ENCODE peak calls at places on chromosomes 3 and 15, in six cellular contexts. I is endothelial cell, D is cardiac fibroblast, Q is iPS-NIHi11, T is posterior cingulate gyrus, G is H9. K is an unnamed sample.

GRCh38 chr3:139285691-139286090 is 58.1 kb upstream of the MRPS22 start:
- DNase-seq in I (no peak), D (no peak), Q (no peak), T (no peak), G (no peak), K (no peak)

GRCh38 chr3:72724070-72724469 is 124.2 kb downstream of the SHQ1 start:
- DNase-seq in T (no peak), I (no peak), Q (no peak), D (no peak), G (no peak), K (no peak)

GRCh38 chr3:55156851-55157650 is 229.2 kb upstream of the LRTM1 start:
- DNase-seq in I (no peak), T (no peak), G (no peak), Q (no peak), D (peak), K (no peak)

GRCh38 chr3:174126990-174127758 is 729.6 kb downstream of the NLGN1 start:
- DNase-seq in I (no peak), T (no peak), D (peak), Q (no peak), G (no peak), K (no peak)

GRCh38 chr15:65532738-65533051 is 2.4 kb downstream of the HACD3 start:
- DNase-seq in I (no peak), Q (no peak), D (peak), G (no peak), T (no peak), K (no peak)

GRCh38 chr3:159077860-159078259 is 276.0 kb downstream of the MFSD1 start:
- DNase-seq in Q (no peak), G (no peak), I (no peak), D (peak), T (no peak), K (no peak)

GRCh38 chr3:41716391-41716910 is 245.5 kb downstream of the ULK4 start:
- DNase-seq in I (no peak), D (peak), G (no peak), Q (no peak), T (no peak), K (no peak)

GRCh38 chr15:70703066-70703465 is 60.3 kb downstream of the UACA start:
- DNase-seq in I (no peak), G (no peak), D (no peak), T (no peak), Q (no peak), K (no peak)

GRCh38 chr3:88957751-88958452 is 149.5 kb upstream of the EPHA3 start:
- DNase-seq in G (no peak), D (peak), I (no peak), Q (no peak), T (no peak), K (no peak)

GRCh38 chr3:123694377-123695147 is 109.7 kb upstream of the HACD2 start:
- DNase-seq in T (no peak), D (peak), Q (no peak), G (no peak), I (no peak), K (no peak)

GRCh38 chr3:132690040-132690439 is 29.9 kb downstream of the UBA5 start:
- DNase-seq in G (no peak), D (no peak), Q (no peak), I (no peak), T (no peak), K (no peak)

GRCh38 chr3:182258538-182259177 is 534.6 kb upstream of the ATP11B start:
- DNase-seq in G (no peak), I (no peak), D (peak), T (no peak), Q (peak), K (peak)

GRCh38 chr15:61216519-61216918 is 12.6 kb downstream of the RORA start:
- DNase-seq in G (peak), D (no peak), T (no peak), Q (peak), I (no peak), K (no peak)

GRCh38 chr3:142857056-142857455 is 31.8 kb downstream of the PCOLCE2 start:
- DNase-seq in Q (peak), I (peak), T (peak), G (peak), D (no peak), K (peak)

GRCh38 chr3:188900421-188900941 is 271.3 kb upstream of the TPRG1 start:
- DNase-seq in D (peak), I (no peak), Q (no peak), T (no peak), G (no peak), K (no peak)

GRCh38 chr15:70575251-70576227 is 187.8 kb downstream of the UACA start:
- DNase-seq in D (no peak), T (no peak), I (no peak), Q (no peak), G (no peak), K (peak)

GRCh38 chr3:135141092-135141491 is 346.0 kb downstream of the EPHB1 start:
- DNase-seq in G (no peak), Q (no peak), T (no peak), D (no peak), I (no peak), K (no peak)

GRCh38 chr3:168094580-168094876 is 1.2 kb downstream of the GOLIM4 start:
- DNase-seq in I (no peak), T (peak), G (no peak), D (no peak), Q (peak), K (no peak)

GRCh38 chr3:157913751-157914150 is 192.5 kb downstream of the SHOX2 start:
- DNase-seq in I (no peak), T (no peak), G (no peak), Q (no peak), D (peak), K (no peak)

GRCh38 chr3:98777286-98777685 is 14.1 kb downstream of the ST3GAL6 start:
- DNase-seq in G (no peak), D (no peak), I (no peak), T (no peak), Q (no peak), K (no peak)

GRCh38 chr3:190122198-190122771 is 1.6 kb upstream of the P3H2 start:
- DNase-seq in Q (no peak), G (no peak), D (peak), T (no peak), I (no peak), K (no peak)

GRCh38 chr3:17088017-17088416 is 203.3 kb downstream of the PLCL2 start:
- DNase-seq in I (no peak), T (peak), G (no peak), Q (peak), D (no peak), K (no peak)

GRCh38 chr3:124873241-124873640 is 13.9 kb downstream of the ITGB5 start:
- DNase-seq in T (no peak), I (no peak), D (no peak), Q (no peak), G (no peak), K (no peak)

GRCh38 chr3:134755821-134756220 is 39.2 kb upstream of the EPHB1 start:
- DNase-seq in G (no peak), I (no peak), Q (no peak), T (no peak), D (no peak), K (no peak)

GRCh38 chr15:93037341-93038063 is 51.5 kb downstream of the RGMA start:
- DNase-seq in G (no peak), Q (no peak), I (no peak), D (peak), T (no peak), K (no peak)

GRCh38 chr3:2352134-2352762 is 253.6 kb downstream of the CNTN4 start:
- DNase-seq in I (no peak), G (no peak), Q (no peak), D (no peak), T (peak), K (no peak)

GRCh38 chr3:23648326-23648964 is 157.3 kb upstream of the UBE2E1 start:
- DNase-seq in G (no peak), I (no peak), D (peak), T (no peak), Q (no peak), K (no peak)